ENCODE peak calls at places on chromosomes 16 and 17, in six cellular contexts. One of them, this sample, is unnamed. For H3K4me1, the result is how much of the 10 kb centered on the place peaks cover.

GRCh38 chr17:57480438-57481196 is 224.3 kb downstream of the MSI2 start:
- DNase-seq in GM23338: no peak
- DNase-seq in uterus: peak
- DNase-seq in H1: no peak
- DNase-seq in BE2C: no peak
- DNase-seq in Panc1: no peak
- DNase-seq in this sample: peak

GRCh38 chr17:82003411-82004381 is 19.0 kb downstream of the CENPX start:
- DNase-seq in GM23338: no peak
- DNase-seq in uterus: peak
- DNase-seq in H1: no peak
- DNase-seq in BE2C: peak
- DNase-seq in Panc1: peak
- DNase-seq in this sample: peak

GRCh38 chr17:69654981-69655581 is 240.6 kb downstream of the MAP2K6 start:
- DNase-seq in GM23338: no peak
- DNase-seq in uterus: no peak
- DNase-seq in H1: no peak
- DNase-seq in BE2C: no peak
- DNase-seq in Panc1: no peak
- DNase-seq in this sample: peak

GRCh38 chr17:7408341-7408740 is 696 bp downstream of the NLGN2 start:
- DNase-seq in GM23338: peak
- DNase-seq in uterus: no peak
- DNase-seq in H1: no peak
- DNase-seq in BE2C: no peak
- DNase-seq in Panc1: no peak
- DNase-seq in this sample: no peak

GRCh38 chr17:51258756-51259573 is 884 bp downstream of the MBTD1 start:
- DNase-seq in GM23338: no peak
- DNase-seq in uterus: peak
- DNase-seq in H1: no peak
- DNase-seq in BE2C: peak
- DNase-seq in Panc1: no peak
- DNase-seq in this sample: peak

GRCh38 chr17:82840431-82840831 is 609 bp upstream of the ZNF750 start:
- DNase-seq in GM23338: peak
- DNase-seq in uterus: no peak
- DNase-seq in H1: no peak
- DNase-seq in BE2C: no peak
- DNase-seq in Panc1: no peak
- DNase-seq in this sample: no peak

GRCh38 chr17:49016775-49017463 is 19.7 kb downstream of the IGF2BP1 start:
- DNase-seq in GM23338: no peak
- DNase-seq in uterus: peak
- DNase-seq in H1: no peak
- DNase-seq in BE2C: peak
- DNase-seq in Panc1: no peak
- DNase-seq in this sample: peak

GRCh38 chr17:62616993-62617893 is 10.2 kb upstream of the MRC2 start:
- DNase-seq in GM23338: peak
- DNase-seq in uterus: no peak
- DNase-seq in H1: no peak
- DNase-seq in BE2C: no peak
- DNase-seq in Panc1: no peak
- DNase-seq in this sample: no peak

GRCh38 chr17:63701477-63702222 is 1.7 kb upstream of the LIMD2 start:
- DNase-seq in GM23338: no peak
- DNase-seq in uterus: no peak
- DNase-seq in H1: no peak
- DNase-seq in BE2C: no peak
- DNase-seq in Panc1: no peak
- DNase-seq in this sample: peak

GRCh38 chr17:54372071-54372720 is 528.5 kb upstream of the TOM1L1 start:
- DNase-seq in GM23338: peak
- DNase-seq in uterus: no peak
- DNase-seq in H1: no peak
- DNase-seq in BE2C: no peak
- DNase-seq in Panc1: no peak
- DNase-seq in this sample: no peak

GRCh38 chr17:82013772-82014321 is 8.8 kb downstream of the CENPX start:
- DNase-seq in GM23338: no peak
- DNase-seq in uterus: no peak
- DNase-seq in H1: no peak
- DNase-seq in BE2C: no peak
- DNase-seq in Panc1: no peak
- DNase-seq in this sample: no peak

GRCh38 chr17:65099941-65100315 is 37.2 kb upstream of the RGS9 start:
- DNase-seq in GM23338: peak
- DNase-seq in uterus: no peak
- DNase-seq in H1: no peak
- DNase-seq in BE2C: peak
- DNase-seq in Panc1: peak
- DNase-seq in this sample: peak

GRCh38 chr16:2838928-2839327 is 8.8 kb downstream of the ZG16B start:
- DNase-seq in GM23338: peak
- DNase-seq in uterus: peak
- DNase-seq in H1: peak
- DNase-seq in BE2C: peak
- DNase-seq in Panc1: no peak
- DNase-seq in this sample: peak

GRCh38 chr17:51059781-51060180 is 60.9 kb downstream of the SPAG9 start:
- DNase-seq in GM23338: no peak
- DNase-seq in uterus: no peak
- DNase-seq in H1: no peak
- DNase-seq in BE2C: no peak
- DNase-seq in Panc1: no peak
- DNase-seq in this sample: no peak

GRCh38 chr16:57276596-57276995 is 7.9 kb downstream of the PLLP start:
- DNase-seq in GM23338: no peak
- DNase-seq in uterus: no peak
- DNase-seq in H1: no peak
- DNase-seq in BE2C: no peak
- DNase-seq in Panc1: no peak
- DNase-seq in this sample: no peak

GRCh38 chr16:84687715-84688114 is 12.1 kb upstream of the USP10 start:
- DNase-seq in GM23338: no peak
- DNase-seq in uterus: no peak
- DNase-seq in H1: no peak
- DNase-seq in BE2C: no peak
- DNase-seq in Panc1: no peak
- DNase-seq in this sample: no peak

GRCh38 chr17:17663160-17664072 is 17.8 kb upstream of the RAI1 start:
- DNase-seq in GM23338: peak
- DNase-seq in uterus: peak
- DNase-seq in H1: peak
- DNase-seq in BE2C: peak
- DNase-seq in Panc1: no peak
- DNase-seq in this sample: no peak

GRCh38 chr16:4625617-4626159 is 1.1 kb downstream of the MGRN1 start:
- DNase-seq in GM23338: no peak
- DNase-seq in uterus: no peak
- DNase-seq in H1: no peak
- DNase-seq in BE2C: no peak
- DNase-seq in Panc1: no peak
- DNase-seq in this sample: no peak

GRCh38 chr16:85902366-85903155 is 3.6 kb downstream of the IRF8 start:
- DNase-seq in GM23338: no peak
- DNase-seq in uterus: no peak
- DNase-seq in H1: no peak
- DNase-seq in BE2C: no peak
- DNase-seq in Panc1: no peak
- DNase-seq in this sample: no peak

GRCh38 chr16:65070831-65071230 is 51.0 kb downstream of the CDH11 start:
- DNase-seq in GM23338: peak
- DNase-seq in uterus: peak
- DNase-seq in H1: peak
- DNase-seq in BE2C: peak
- DNase-seq in Panc1: peak
- DNase-seq in this sample: peak

GRCh38 chr17:28249706-28250105 is 69.3 kb upstream of the TMEM97 start:
- DNase-seq in GM23338: no peak
- DNase-seq in uterus: no peak
- DNase-seq in H1: no peak
- DNase-seq in BE2C: no peak
- DNase-seq in Panc1: no peak
- DNase-seq in this sample: no peak

GRCh38 chr16:66588981-66589713 is 9.9 kb downstream of the CMTM2 start:
- DNase-seq in GM23338: peak
- DNase-seq in uterus: no peak
- DNase-seq in H1: no peak
- DNase-seq in BE2C: no peak
- DNase-seq in Panc1: no peak
- DNase-seq in this sample: peak

GRCh38 chr16:50271148-50272041 is 5.0 kb downstream of the ADCY7 start:
- DNase-seq in GM23338: no peak
- DNase-seq in uterus: no peak
- DNase-seq in H1: no peak
- DNase-seq in BE2C: no peak
- DNase-seq in Panc1: no peak
- DNase-seq in this sample: no peak

DNA sequence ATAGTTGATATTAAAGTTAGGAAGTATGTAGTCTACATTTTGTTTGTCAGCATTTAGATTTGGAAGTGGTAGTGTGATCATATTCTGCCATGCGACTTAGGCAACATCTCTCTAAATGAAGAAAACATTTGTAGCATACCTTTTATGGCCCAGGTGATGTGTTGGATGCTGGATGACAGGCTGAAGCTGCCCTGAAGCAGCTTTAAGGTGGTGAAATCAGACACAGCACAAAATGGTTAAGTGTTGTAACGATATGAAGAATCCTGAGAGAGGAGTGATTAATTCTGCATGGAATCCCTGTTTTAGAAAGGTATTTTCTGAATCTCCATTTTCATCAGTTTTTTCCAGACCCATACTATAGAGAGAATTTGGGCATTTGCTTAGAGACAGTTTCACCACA is 28.3 kb downstream of the AATF start:
- DNase-seq in GM23338: no peak
- DNase-seq in uterus: no peak
- DNase-seq in H1: no peak
- DNase-seq in BE2C: no peak
- DNase-seq in Panc1: no peak
- DNase-seq in this sample: no peak
- H3K4me1 ChIP-seq in GM23338: under half
- H3K4me1 ChIP-seq in uterus: under half
- H3K4me1 ChIP-seq in H1: under half
- H3K4me1 ChIP-seq in BE2C: under half
- H3K4me1 ChIP-seq in Panc1: under half
- H3K4me1 ChIP-seq in this sample: under half

DNA sequence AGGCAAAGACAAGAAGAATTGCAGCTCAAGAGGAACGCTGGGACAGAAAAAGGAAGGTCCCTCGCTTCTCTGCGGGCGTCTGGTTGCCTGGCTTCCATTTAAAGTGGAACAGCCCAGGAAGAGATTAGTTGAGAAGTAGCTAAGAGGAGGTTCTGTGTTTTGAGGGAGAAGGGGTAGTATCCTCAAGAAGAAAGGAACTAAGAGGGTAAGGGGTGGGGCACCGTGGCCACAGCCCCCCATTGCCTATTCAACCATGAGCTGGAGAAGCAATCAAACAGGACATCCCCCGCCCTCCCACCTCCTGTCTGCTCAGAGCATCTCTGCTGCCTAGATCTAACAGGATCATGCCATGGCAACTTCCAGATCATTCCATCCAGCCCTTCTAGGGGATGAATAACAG is 18.1 kb upstream of the CALB2 start:
- DNase-seq in GM23338: no peak
- DNase-seq in uterus: no peak
- DNase-seq in H1: no peak
- DNase-seq in BE2C: no peak
- DNase-seq in Panc1: no peak
- DNase-seq in this sample: no peak
- TF ChIP-seq CTCF in GM23338: no peak
- TF ChIP-seq CTCF in uterus: no peak
- TF ChIP-seq CTCF in H1: no peak
- TF ChIP-seq CTCF in BE2C: no peak
- TF ChIP-seq CTCF in Panc1: no peak
- TF ChIP-seq CTCF in this sample: no peak

GRCh38 chr17:40362696-40363479 is 1.6 kb downstream of the GJD3 start:
- DNase-seq in GM23338: peak
- DNase-seq in uterus: no peak
- DNase-seq in H1: no peak
- DNase-seq in BE2C: peak
- DNase-seq in Panc1: no peak
- DNase-seq in this sample: peak

GRCh38 chr17:40363480-40363838 is 1.1 kb downstream of the GJD3 start:
- DNase-seq in GM23338: no peak
- DNase-seq in uterus: no peak
- DNase-seq in H1: no peak
- DNase-seq in BE2C: no peak
- DNase-seq in Panc1: no peak
- DNase-seq in this sample: no peak

GRCh38 chr17:40366076-40366860 is 1.7 kb upstream of the GJD3 start:
- DNase-seq in GM23338: no peak
- DNase-seq in uterus: no peak
- DNase-seq in H1: no peak
- DNase-seq in BE2C: no peak
- DNase-seq in Panc1: no peak
- DNase-seq in this sample: no peak

GRCh38 chr17:40364906-40365305 is 369 bp upstream of the GJD3 start:
- DNase-seq in GM23338: no peak
- DNase-seq in uterus: no peak
- DNase-seq in H1: no peak
- DNase-seq in BE2C: no peak
- DNase-seq in Panc1: no peak
- DNase-seq in this sample: no peak

DNA sequence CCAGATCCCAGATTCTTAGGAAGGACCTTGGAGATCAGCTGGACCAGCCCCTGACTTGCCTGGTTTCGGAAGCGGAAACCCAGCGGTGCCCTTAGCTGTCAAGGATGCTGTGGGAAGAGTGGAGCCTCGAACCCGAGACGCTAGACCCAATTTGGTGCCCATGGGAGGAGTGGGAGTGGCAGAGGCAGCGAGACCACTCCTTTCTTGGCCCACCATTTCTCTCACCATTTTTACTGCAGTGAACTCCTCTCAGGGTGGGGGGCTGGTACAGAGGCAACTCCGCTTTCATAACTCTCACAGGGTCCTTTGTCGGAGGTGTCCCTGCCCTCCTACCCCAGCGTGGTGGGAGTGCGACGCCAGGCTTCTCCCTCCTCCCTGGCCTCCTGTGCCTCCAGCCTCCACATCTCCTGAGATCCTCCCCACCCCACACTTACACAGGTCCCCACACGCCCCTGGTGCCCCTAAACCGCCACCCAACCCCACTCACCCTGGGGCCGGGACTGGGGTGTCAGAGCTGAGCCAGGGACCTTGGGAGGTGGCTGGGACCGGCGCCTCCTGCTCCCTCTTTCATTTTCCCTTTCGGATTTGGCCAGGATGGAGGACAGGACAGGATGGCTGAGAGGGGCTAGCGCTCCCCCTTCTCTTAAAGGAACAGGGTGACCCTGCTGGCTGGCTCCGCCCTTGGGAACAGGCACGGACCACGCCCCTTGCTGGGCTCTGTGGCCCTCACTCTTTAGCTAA is at the start of gene GJD3:
- DNase-seq in GM23338: peak
- DNase-seq in uterus: no peak
- DNase-seq in H1: no peak
- DNase-seq in BE2C: no peak
- DNase-seq in Panc1: no peak
- DNase-seq in this sample: peak
- H3K4me1 ChIP-seq in GM23338: under half
- H3K4me1 ChIP-seq in uterus: under half
- H3K4me1 ChIP-seq in H1: under half
- H3K4me1 ChIP-seq in BE2C: under half
- H3K4me1 ChIP-seq in Panc1: under half
- H3K4me1 ChIP-seq in this sample: under half

GRCh38 chr17:47821424-47822379 is at the start of gene OSBPL7:
- DNase-seq in GM23338: peak
- DNase-seq in uterus: peak
- DNase-seq in H1: peak
- DNase-seq in BE2C: peak
- DNase-seq in Panc1: no peak
- DNase-seq in this sample: peak
- TF ChIP-seq CTCF in GM23338: peak
- TF ChIP-seq CTCF in uterus: peak
- TF ChIP-seq CTCF in H1: peak
- TF ChIP-seq CTCF in BE2C: peak
- TF ChIP-seq CTCF in Panc1: no peak
- TF ChIP-seq CTCF in this sample: no peak